ENCODE peak calls at places on chromosomes 2 and 18, in eight cellular contexts. C is HTR-8/SVneo; Q is CD4-positive, alpha-beta T cell; N is endothelial cell; A is GM20000; M is body of pancreas; B is sigmoid colon; K is RWPE1. H is an unnamed sample.

GRCh38 chr2:103285354-103285753 is 523.5 kb downstream of the TMEM182 start:
- DNase-seq in B (no peak), C (no peak), M (no peak), Q (no peak), N (no peak), K (no peak), A (no peak), H (no peak)

GRCh38 chr2:169573160-169573973 is at the start of gene FASTKD1:
- DNase-seq in Q (peak), C (peak), K (peak), N (peak), M (peak), A (peak), B (peak), H (peak)

GRCh38 chr2:20438334-20439192 is 8.3 kb upstream of the RHOB start:
- DNase-seq in N (no peak), A (no peak), Q (no peak), B (peak), C (no peak), M (peak), K (peak), H (no peak)

GRCh38 chr2:132253496-132254305 is 91.9 kb upstream of the ANKRD30BL start:
- DNase-seq in N (no peak), C (no peak), K (no peak), M (no peak), Q (no peak), B (no peak), A (no peak), H (no peak)

GRCh38 chr2:113926314-113926713 is 36.4 kb downstream of the ACTR3 start:
- DNase-seq in C (no peak), K (no peak), N (no peak), M (no peak), Q (no peak), A (no peak), B (no peak), H (no peak)

GRCh38 chr2:106192752-106193490 is 1.2 kb downstream of the UXS1 start:
- DNase-seq in A (peak), K (peak), B (no peak), C (peak), N (peak), M (peak), Q (peak), H (peak)

GRCh38 chr2:47230418-47230817 is 75.3 kb upstream of the STPG4 start:
- DNase-seq in C (no peak), B (peak), M (no peak), K (no peak), N (no peak), A (no peak), Q (no peak), H (no peak)

GRCh38 chr2:229562472-229563127 is 151.8 kb downstream of the DNER start:
- DNase-seq in A (no peak), C (no peak), Q (no peak), M (no peak), N (no peak), K (no peak), B (no peak), H (no peak)

GRCh38 chr2:126793885-126794613 is 104.6 kb upstream of the TEX51 start:
- DNase-seq in K (no peak), B (peak), N (no peak), Q (no peak), C (no peak), A (no peak), M (no peak), H (no peak)

GRCh38 chr18:78525364-78526111 is 454.1 kb upstream of the SALL3 start:
- DNase-seq in B (no peak), C (no peak), N (no peak), K (no peak), M (no peak), A (no peak), Q (no peak), H (no peak)

GRCh38 chr2:212958757-212959295 is 192.6 kb downstream of the IKZF2 start:
- DNase-seq in A (no peak), Q (no peak), N (no peak), C (no peak), B (no peak), K (no peak), M (no peak), H (no peak)

GRCh38 chr2:43251171-43251731 is 24.8 kb upstream of the ZFP36L2 start:
- DNase-seq in B (no peak), A (no peak), N (no peak), K (no peak), C (peak), M (no peak), Q (no peak), H (peak)

GRCh38 chr2:170148161-170148560 is 29.8 kb upstream of the MYO3B start:
- DNase-seq in B (no peak), Q (no peak), C (no peak), N (no peak), M (no peak), K (no peak), A (no peak), H (no peak)

GRCh38 chr2:173441222-173441621 is 86.5 kb downstream of the CDCA7 start:
- DNase-seq in Q (no peak), K (no peak), N (no peak), M (no peak), C (no peak), B (no peak), A (no peak), H (no peak)